ENCODE peak calls at places on chromosomes 7 and 10, in seven cellular contexts. O, X, V, R, L, T and K are unnamed samples.

GRCh38 chr7:158442260-158442659 is 145.4 kb downstream of the PTPRN2 start:
- DNase-seq in O (no peak), X (no peak), V (no peak), R (no peak), L (peak; percentile 41), T (no peak), K (no peak)

GRCh38 chr10:2870654-2871053 is 196.7 kb upstream of the PFKP start:
- DNase-seq in O (no peak), X (no peak), V (no peak), R (no peak), L (no peak), T (no peak), K (no peak)

GRCh38 chr7:110418651-110419270 is 672.2 kb upstream of the LRRN3 start:
- DNase-seq in O (no peak), X (no peak), V (no peak), R (no peak), L (no peak), T (no peak), K (no peak)

GRCh38 chr7:155154586-155154985 is 84.5 kb downstream of the HTR5A start:
- DNase-seq in O (no peak), X (no peak), V (no peak), R (no peak), L (no peak), T (no peak), K (no peak)

GRCh38 chr7:21947056-21947455 is 1.4 kb upstream of the CDCA7L start:
- DNase-seq in O (no peak), X (no peak), V (no peak), R (no peak), L (no peak), T (no peak), K (no peak)

GRCh38 chr7:33459340-33459751 is 330.0 kb downstream of the BBS9 start:
- DNase-seq in O (no peak), X (no peak), V (peak; percentile 46), R (peak; percentile 75), L (no peak), T (peak; percentile 56), K (peak; percentile 73)

GRCh38 chr7:113175525-113176097 is 57.3 kb upstream of the SMIM30 start:
- DNase-seq in O (no peak), X (no peak), V (peak; percentile 41), R (no peak), L (no peak), T (no peak), K (no peak)

GRCh38 chr10:11581213-11581612 is 30.2 kb downstream of the USP6NL start:
- DNase-seq in O (no peak), X (no peak), V (peak; percentile 4), R (no peak), L (no peak), T (no peak), K (no peak)

GRCh38 chr7:90246184-90246583 is 1.2 kb downstream of the CFAP69 start:
- DNase-seq in O (no peak), X (no peak), V (no peak), R (no peak), L (no peak), T (peak; percentile 93), K (peak; percentile 27)

GRCh38 chr7:114107522-114107921 is 188.7 kb upstream of the PPP1R3A start:
- DNase-seq in O (no peak), X (no peak), V (no peak), R (no peak), L (no peak), T (peak; percentile 85), K (no peak)